ENCODE peak calls at places on chromosomes 2 and 18, in four cellular contexts. D is mesenchymal stem cell, P is psoas muscle, Q is heart right ventricle. N is an unnamed sample. For H3K4me1, the result is how much of the 10 kb centered on the place peaks cover.

GRCh38 chr2:201357216-201357615 is at the start of gene FLACC1:
- DNase-seq in Q (peak), D (peak), P (no peak), N (peak)

GRCh38 chr2:190069936-190070696 is 7.6 kb upstream of the MSTN start:
- DNase-seq in Q (peak), P (no peak), D (peak), N (no peak)

GRCh38 chr2:189300917-189301316 is 121.4 kb upstream of the COL5A2 start:
- DNase-seq in Q (no peak), D (no peak), P (no peak), N (no peak)

GRCh38 chr2:72235497-72236413 is 88.1 kb upstream of the CYP26B1 start:
- DNase-seq in D (no peak), P (no peak), Q (no peak), N (no peak)

GRCh38 chr2:37877457-37878315 is 47.4 kb upstream of the RMDN2 start:
- DNase-seq in Q (peak), P (no peak), D (peak), N (no peak)

GRCh38 chr18:57891707-57892391 is 88.7 kb upstream of the ATP8B1 start:
- DNase-seq in Q (no peak), P (no peak), D (no peak), N (no peak)

GRCh38 chr2:25241452-25241851 is 73.1 kb upstream of the POMC start:
- DNase-seq in Q (no peak), D (no peak), P (no peak), N (no peak)

GRCh38 chr2:41934323-41935003 is 113.4 kb upstream of the PKDCC start:
- DNase-seq in D (peak), P (peak), Q (no peak), N (peak)

GRCh38 chr2:101883860-101884259 is 107.9 kb upstream of the IL1R2 start:
- DNase-seq in D (peak), P (no peak), Q (no peak), N (peak)

GRCh38 chr2:104853926-104854506 is at the start of gene POU3F3:
- DNase-seq in D (no peak), P (peak), Q (peak), N (peak)

GRCh38 chr18:40096675-40097074 is 1858.4 kb upstream of the PIK3C3 start:
- DNase-seq in D (no peak), P (no peak), Q (no peak), N (no peak)

GRCh38 chr2:11752906-11753305 is 6.5 kb downstream of the LPIN1 start:
- DNase-seq in Q (no peak), D (no peak), P (no peak), N (no peak)
- H3K4me1 ChIP-seq in Q (half or more), D (under half), P (half or more), N (under half)

GRCh38 chr2:6909431-6910385 is 7.5 kb upstream of the RNF144A start:
- DNase-seq in D (peak), P (no peak), Q (no peak), N (no peak)
- H3K27ac ChIP-seq in D (no peak), P (no peak), Q (no peak), N (no peak)

GRCh38 chr2:197497301-197497700 is 2.3 kb downstream of the HSPD1 start:
- DNase-seq in Q (no peak), D (no peak), P (no peak), N (no peak)

GRCh38 chr2:197496695-197497094 is 2.9 kb downstream of the HSPD1 start:
- DNase-seq in P (no peak), D (no peak), Q (no peak), N (no peak)

GRCh38 chr2:197498937-197499593 is 575 bp downstream of the HSPD1 start:
- DNase-seq in P (peak), Q (peak), D (peak), N (peak)

GRCh38 chr2:197498627-197498936 is 1.1 kb downstream of the HSPD1 start:
- DNase-seq in Q (no peak), D (no peak), P (no peak), N (no peak)

GRCh38 chr2:197495433-197496134 is 4.1 kb downstream of the HSPD1 start:
- DNase-seq in D (no peak), Q (no peak), P (no peak), N (no peak)
- H3K4me1 ChIP-seq in D (under half), Q (under half), P (under half), N (under half)

DNA sequence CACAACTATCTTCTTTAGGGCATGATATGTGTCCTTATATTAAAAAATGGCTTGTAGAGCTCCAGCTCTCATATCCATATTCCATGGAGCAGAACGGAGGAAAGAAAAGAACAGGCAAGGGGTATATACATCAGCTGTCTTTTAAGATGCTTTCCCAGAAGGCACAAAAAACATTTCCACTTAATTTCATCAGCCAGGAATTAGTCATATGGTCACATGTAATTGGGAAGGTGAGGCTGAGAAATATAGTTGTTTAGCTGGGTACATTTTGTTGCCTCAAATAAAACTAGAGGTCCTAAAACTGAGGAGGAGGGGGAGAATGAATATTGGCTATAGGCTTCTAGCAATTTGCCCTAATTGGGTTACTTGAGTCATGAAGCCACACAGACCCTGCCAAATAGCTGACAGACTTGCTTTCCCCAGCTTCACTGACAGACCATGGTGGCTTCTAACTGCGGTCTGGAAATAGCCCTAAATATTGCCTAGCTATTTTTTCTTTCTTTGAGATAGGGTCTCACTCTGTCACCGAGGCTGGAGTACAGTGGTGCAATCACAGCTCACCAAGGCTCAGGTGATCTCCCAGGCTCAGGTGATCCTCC is 20.0 kb downstream of the MAIP1 start:
- DNase-seq in Q (no peak), D (peak), P (no peak), N (no peak)
- H3K27ac ChIP-seq in Q (no peak), D (no peak), P (no peak), N (no peak)

GRCh38 chr2:195214072-195214471 is 443.0 kb upstream of the SLC39A10 start:
- DNase-seq in P (no peak), Q (no peak), D (no peak), N (no peak)

DNA sequence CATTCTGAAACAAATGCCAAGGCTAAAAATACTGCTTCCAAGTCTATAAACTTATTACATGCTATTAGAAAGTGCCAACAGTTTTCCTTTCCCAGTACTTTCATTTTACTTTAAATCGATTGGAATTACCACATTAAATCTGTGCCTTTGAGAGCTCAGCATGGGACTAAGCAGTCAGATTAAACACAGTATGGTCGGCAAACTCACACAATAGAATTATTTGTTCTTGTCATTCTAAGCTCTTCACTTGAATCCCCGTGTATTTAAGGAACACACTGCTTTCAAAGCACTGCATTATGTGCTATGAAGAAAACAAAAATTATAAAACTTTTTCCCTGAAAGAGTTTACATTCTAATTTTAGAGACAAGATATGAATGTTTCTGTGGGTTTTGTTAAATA is 444.4 kb upstream of the SLC39A10 start:
- DNase-seq in P (no peak), Q (no peak), D (no peak), N (no peak)
- H3K4me1 ChIP-seq in P (under half), Q (under half), D (under half), N (under half)

DNA sequence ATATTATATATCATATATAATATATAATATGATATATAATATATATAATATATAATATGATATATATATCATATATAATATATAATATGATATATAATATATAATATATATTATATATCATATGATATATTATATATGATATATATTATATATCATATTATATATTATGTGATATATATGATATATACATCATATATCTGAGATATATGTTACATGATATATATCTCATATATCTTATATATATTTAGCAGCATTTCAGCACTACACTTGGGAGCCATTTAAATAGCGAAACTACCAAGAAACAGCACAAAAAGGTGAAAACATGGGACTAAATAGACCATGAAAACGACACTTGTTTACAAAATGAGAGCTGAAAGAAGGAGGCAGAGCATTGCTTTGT is 37.3 kb downstream of the KCMF1 start:
- DNase-seq in Q (no peak), D (no peak), P (no peak), N (no peak)
- H3K27ac ChIP-seq in Q (no peak), D (no peak), P (no peak), N (no peak)

GRCh38 chr2:105877945-105878344 is 133.2 kb downstream of the NCK2 start:
- DNase-seq in D (no peak), Q (no peak), P (no peak), N (no peak)

GRCh38 chr2:105881286-105882136 is 136.8 kb downstream of the NCK2 start:
- DNase-seq in P (no peak), D (no peak), Q (no peak), N (no peak)

GRCh38 chr2:105880637-105881036 is 135.9 kb downstream of the NCK2 start:
- DNase-seq in P (no peak), D (no peak), Q (no peak), N (no peak)

GRCh38 chr2:105879106-105879797 is 134.5 kb downstream of the NCK2 start:
- DNase-seq in D (no peak), Q (no peak), P (no peak), N (no peak)

DNA sequence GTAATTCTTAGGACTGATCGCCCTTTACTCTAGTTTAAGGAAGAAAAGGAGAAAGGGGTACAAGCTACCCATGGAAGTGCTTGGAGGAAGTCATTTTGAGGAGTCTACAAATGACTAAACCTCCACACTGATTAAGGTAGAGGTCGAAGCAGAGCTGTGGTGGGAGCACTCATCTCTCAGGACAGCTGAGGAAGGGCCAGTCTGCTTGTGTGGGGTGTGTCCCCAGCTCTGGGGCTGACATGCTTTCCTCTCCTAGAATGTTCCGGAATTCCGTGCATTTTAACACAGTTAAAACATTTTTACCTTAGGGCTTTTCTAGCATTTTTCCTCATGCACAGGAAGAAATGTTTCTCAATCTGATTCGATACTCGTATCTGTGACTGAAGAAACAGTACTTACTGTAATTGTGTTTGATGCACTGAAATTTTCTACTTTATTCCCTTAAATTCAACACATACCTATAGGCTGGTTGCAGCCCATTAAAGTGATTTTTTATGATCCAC is 135.1 kb downstream of the NCK2 start:
- DNase-seq in P (no peak), Q (no peak), D (no peak), N (no peak)
- H3K4me1 ChIP-seq in P (under half), Q (under half), D (under half), N (under half)